ENCODE peak calls at places on chromosomes 6 and 20, in nine cellular contexts. M, V, N, O, X, D, G, Y and R are unnamed samples.

GRCh38 chr20:45154183-45154582 is 20.5 kb upstream of the PI3 start:
- DNase-seq in M (no peak), V (peak; percentile 5), N (no peak), O (no peak), X (no peak), D (no peak), G (no peak), Y (no peak), R (no peak)

GRCh38 chr20:5376228-5376627 is 59.5 kb upstream of the PROKR2 start:
- DNase-seq in M (no peak), V (no peak), N (no peak), O (no peak), X (no peak), D (no peak), G (no peak), Y (no peak), R (no peak)

GRCh38 chr6:80642452-80642851 is 536.0 kb downstream of the BCKDHB start:
- DNase-seq in M (no peak), V (peak; percentile 86), N (no peak), O (no peak), X (no peak), D (no peak), G (no peak), Y (no peak), R (no peak)

GRCh38 chr6:46172176-46172575 is 1.4 kb upstream of the ENPP5 start:
- DNase-seq in M (no peak), V (no peak), N (no peak), O (peak; percentile 46), X (no peak), D (no peak), G (no peak), Y (no peak), R (no peak)

GRCh38 chr6:48844696-48845095 is 618.4 kb downstream of the MMUT start:
- DNase-seq in M (no peak), V (no peak), N (no peak), O (no peak), X (no peak), D (no peak), G (no peak), Y (no peak), R (no peak)

GRCh38 chr6:101887532-101887931 is 494.0 kb downstream of the GRIK2 start:
- DNase-seq in M (no peak), V (no peak), N (no peak), O (no peak), X (no peak), D (no peak), G (no peak), Y (no peak), R (no peak)

GRCh38 chr20:45157977-45158376 is 16.7 kb upstream of the PI3 start:
- DNase-seq in M (no peak), V (peak; percentile 43), N (no peak), O (no peak), X (no peak), D (peak; percentile 8), G (no peak), Y (peak; percentile 23), R (no peak)

GRCh38 chr6:57303931-57304681 is 13.3 kb upstream of the PRIM2 start:
- DNase-seq in M (no peak), V (no peak), N (no peak), O (no peak), X (no peak), D (no peak), G (no peak), Y (no peak), R (no peak)

GRCh38 chr6:81985191-81985590 is 232.7 kb upstream of the TENT5A start:
- DNase-seq in M (no peak), V (peak; percentile 20), N (no peak), O (no peak), X (no peak), D (no peak), G (no peak), Y (no peak), R (no peak)

GRCh38 chr20:11852801-11853200 is 64.9 kb upstream of the BTBD3 start:
- DNase-seq in M (no peak), V (peak; percentile 28), N (no peak), O (no peak), X (no peak), D (no peak), G (no peak), Y (no peak), R (no peak)

GRCh38 chr6:40177596-40177995 is 243.3 kb upstream of the MOCS1 start:
- DNase-seq in M (no peak), V (no peak), N (no peak), O (no peak), X (no peak), D (no peak), G (no peak), Y (no peak), R (no peak)

GRCh38 chr6:140980265-140980887 is 1152.3 kb upstream of the GJE1 start:
- DNase-seq in M (no peak), V (peak; percentile 15), N (no peak), O (no peak), X (no peak), D (no peak), G (no peak), Y (no peak), R (no peak)

GRCh38 chr20:58236612-58237317 is 8.3 kb upstream of the ANKRD60 start:
- DNase-seq in M (peak; percentile 57), V (peak; percentile 61), N (peak; percentile 30), O (peak; percentile 32), X (peak; percentile 72), D (no peak), G (peak; percentile 64), Y (peak; percentile 63), R (peak; percentile 5)

GRCh38 chr6:144332177-144332576 is 47.0 kb downstream of the UTRN start:
- DNase-seq in M (no peak), V (no peak), N (no peak), O (no peak), X (no peak), D (no peak), G (no peak), Y (no peak), R (no peak)

GRCh38 chr20:63343460-63344150 is 17.5 kb downstream of the CHRNA4 start:
- DNase-seq in M (no peak), V (no peak), N (no peak), O (no peak), X (no peak), D (no peak), G (no peak), Y (no peak), R (no peak)

GRCh38 chr6:51025082-51025777 is 206.6 kb downstream of the TFAP2B start:
- DNase-seq in M (no peak), V (peak; percentile 7), N (no peak), O (no peak), X (no peak), D (no peak), G (no peak), Y (no peak), R (no peak)

GRCh38 chr6:45514454-45514853 is 136.7 kb upstream of the SUPT3H start:
- DNase-seq in M (no peak), V (peak; percentile 25), N (no peak), O (no peak), X (no peak), D (no peak), G (no peak), Y (peak; percentile 25), R (no peak)

DNA sequence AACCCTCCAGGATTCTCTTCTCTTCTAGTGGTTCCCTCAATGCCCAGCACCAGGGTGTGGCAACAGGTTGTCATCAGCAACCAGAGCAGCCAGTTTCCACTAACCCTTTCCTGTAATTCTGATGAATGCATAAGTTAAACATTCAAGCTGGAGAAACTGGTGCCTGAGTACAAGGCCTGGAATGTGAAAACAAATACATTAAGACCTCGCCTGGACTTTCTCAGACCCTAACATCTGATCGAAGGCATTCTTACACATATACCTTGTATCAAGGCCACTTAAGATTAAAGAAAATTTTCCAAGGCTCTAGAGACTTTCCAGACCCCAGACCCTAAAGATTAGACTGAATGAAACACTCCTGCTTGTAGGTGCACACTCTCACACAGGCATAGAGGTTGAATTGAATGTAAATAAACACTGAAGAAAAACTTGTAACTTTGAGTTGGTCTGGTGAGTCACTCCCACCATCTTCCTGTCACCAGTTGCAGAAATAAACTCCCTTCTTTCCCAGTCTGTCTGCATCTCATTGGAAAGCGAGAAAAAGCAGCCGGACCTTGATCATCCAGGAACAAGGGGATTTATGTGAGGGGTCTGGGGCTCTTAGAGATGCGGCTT is 9.0 kb downstream of the LRP11 start:
- DNase-seq in M (no peak), V (peak; percentile 94), N (no peak), O (no peak), X (no peak), D (peak; percentile 71), G (no peak), Y (no peak), R (no peak)
- TF ChIP-seq POLR2A in M (no peak), V (peak; percentile 83), N (no peak), O (no peak), X (no peak), D (no peak), G (no peak), Y (no peak), R (no peak)

DNA sequence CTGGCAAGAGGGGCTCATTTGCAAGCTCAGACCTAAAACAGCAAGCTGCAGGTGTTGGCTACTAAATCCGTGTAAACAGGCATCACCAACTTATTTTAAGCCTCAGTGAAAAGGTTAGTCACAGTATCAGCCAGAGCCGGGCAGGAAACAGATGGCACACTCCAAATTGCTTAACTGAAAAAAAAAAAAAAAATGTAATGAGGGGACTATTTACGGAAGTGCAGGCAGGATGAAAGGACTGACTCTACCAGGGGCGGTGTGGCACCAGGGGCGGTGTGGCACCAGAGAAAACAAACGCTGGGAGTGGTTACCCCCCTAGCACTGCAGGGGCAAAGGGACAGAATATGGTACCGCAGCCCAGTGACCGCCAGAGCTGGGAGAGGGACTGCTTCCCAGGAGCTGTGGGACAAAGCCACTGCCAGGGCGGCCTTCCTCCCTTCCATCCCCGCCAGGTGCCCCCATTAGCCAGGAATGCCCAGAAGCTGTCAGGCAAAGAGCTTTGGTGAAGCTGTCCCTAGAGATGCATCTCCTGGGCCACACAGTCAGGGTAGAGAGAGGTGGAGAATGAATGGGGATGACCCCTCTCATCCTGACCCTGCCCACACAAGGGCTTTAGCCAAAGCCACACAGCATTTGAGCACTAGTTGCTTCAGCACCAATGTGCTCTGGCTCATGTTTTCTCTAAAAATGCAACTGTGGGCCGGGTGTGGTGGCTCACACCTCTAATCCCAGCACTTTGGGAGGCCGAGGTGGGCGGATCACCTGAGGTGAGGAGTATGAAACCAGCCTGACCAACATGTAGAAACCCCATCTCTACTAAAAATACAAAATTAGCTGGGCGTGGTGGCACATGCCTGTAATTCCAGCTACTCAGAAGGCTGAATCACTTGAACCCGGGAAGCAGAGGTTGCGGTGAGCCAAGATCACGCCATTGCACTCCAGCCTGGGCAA is 39.6 kb upstream of the GFOD1 start:
- DNase-seq in M (no peak), V (no peak), N (no peak), O (peak; percentile 55), X (no peak), D (no peak), G (peak; percentile 23), Y (peak; percentile 28), R (no peak)
- TF ChIP-seq POLR2A in M (no peak), V (no peak), N (no peak), O (no peak), X (no peak), D (no peak), G (no peak), Y (no peak), R (no peak)

GRCh38 chr6:132814716-132815570 is 574 bp downstream of the RPS12 start:
- DNase-seq in M (no peak), V (no peak), N (no peak), O (no peak), X (no peak), D (no peak), G (no peak), Y (no peak), R (peak; percentile 56)
- TF ChIP-seq POLR2A in M (no peak), V (no peak), N (no peak), O (no peak), X (no peak), D (no peak), G (no peak), Y (no peak), R (no peak)

GRCh38 chr20:52191132-52191435 is 495 bp downstream of the ZFP64 start:
- DNase-seq in M (no peak), V (peak; percentile 7), N (no peak), O (no peak), X (no peak), D (no peak), G (no peak), Y (no peak), R (no peak)
- TF ChIP-seq POLR2A in M (no peak), V (no peak), N (no peak), O (no peak), X (no peak), D (no peak), G (no peak), Y (no peak), R (no peak)